ENCODE peak calls at places on chromosomes 4 and X, in four cellular contexts. M, W, U and A are unnamed samples.

GRCh38 chrX:57103489-57103888 is 17.9 kb downstream of the SPIN2B start:
- DNase-seq in M (no peak), U (no peak), W (no peak), A (no peak)

GRCh38 chrX:9184231-9184630 is 150.3 kb upstream of the FAM9B start:
- DNase-seq in U (no peak), M (no peak), W (no peak), A (no peak)

GRCh38 chrX:111652719-111653118 is 28.3 kb upstream of the ALG13 start:
- DNase-seq in M (no peak), U (no peak), W (peak; percentile 18), A (peak; percentile 4)

GRCh38 chr4:139469216-139469615 is 15.3 kb downstream of the RAB33B start:
- DNase-seq in M (peak; percentile 26), U (no peak), W (no peak), A (no peak)

GRCh38 chrX:150421816-150422215 is 58.7 kb downstream of the MAMLD1 start:
- DNase-seq in W (no peak), U (no peak), M (peak; percentile 29), A (no peak)

GRCh38 chrX:151789179-151789800 is 54.7 kb downstream of the CNGA2 start:
- DNase-seq in W (no peak), M (peak; percentile 45), U (no peak), A (no peak)

GRCh38 chrX:45266456-45266855 is 65.8 kb upstream of the DIPK2B start:
- DNase-seq in W (no peak), M (no peak), U (no peak), A (no peak)

GRCh38 chrX:45852884-45853283 is 652.2 kb upstream of the DIPK2B start:
- DNase-seq in U (no peak), M (no peak), W (peak; percentile 27), A (peak; percentile 37)

GRCh38 chrX:38036471-38036870 is 30.1 kb downstream of the SYTL5 start:
- DNase-seq in M (peak; percentile 6), W (no peak), U (no peak), A (no peak)

GRCh38 chrX:55489315-55490009 is at the start of gene USP51:
- DNase-seq in U (peak; percentile 77), M (peak; percentile 51), W (peak; percentile 70), A (peak; percentile 83)

GRCh38 chr4:40480291-40480690 is 145.2 kb downstream of the CHRNA9 start:
- DNase-seq in W (no peak), U (no peak), M (no peak), A (no peak)

GRCh38 chrX:78378476-78379115 is 51.2 kb upstream of the CYSLTR1 start:
- DNase-seq in W (no peak), M (no peak), U (no peak), A (no peak)

GRCh38 chr4:177778623-177779022 is 336.4 kb upstream of the AGA start:
- DNase-seq in U (no peak), W (no peak), M (no peak), A (no peak)

GRCh38 chrX:31209005-31209612 is 137.3 kb upstream of the FTHL17 start:
- DNase-seq in W (peak; percentile 68), M (peak; percentile 38), U (no peak), A (no peak)

GRCh38 chrX:15204130-15204751 is 65.6 kb downstream of the ASB9 start:
- DNase-seq in W (no peak), U (no peak), M (no peak), A (no peak)

GRCh38 chrX:45715787-45716186 is 515.1 kb upstream of the DIPK2B start:
- DNase-seq in U (no peak), M (peak; percentile 65), W (no peak), A (peak; percentile 0)

GRCh38 chr4:16916719-16917337 is 18.4 kb upstream of the LDB2 start:
- DNase-seq in W (peak; percentile 42), U (peak; percentile 89), M (no peak), A (peak; percentile 92)

GRCh38 chrX:13398073-13398823 is 78.4 kb upstream of the ATXN3L start:
- DNase-seq in M (peak; percentile 100), U (no peak), W (peak; percentile 95), A (peak; percentile 92)

GRCh38 chr4:141238196-141238595 is 17.5 kb downstream of the ZNF330 start:
- DNase-seq in W (no peak), M (no peak), U (no peak), A (no peak)

GRCh38 chrX:65586491-65586890 is 51.9 kb upstream of the LAS1L start:
- DNase-seq in W (no peak), M (peak; percentile 55), U (no peak), A (no peak)

GRCh38 chr4:186724048-186724860 is 598 bp upstream of the FAT1 start:
- DNase-seq in U (peak; percentile 83), W (peak; percentile 60), M (peak; percentile 49), A (peak; percentile 89)

GRCh38 chrX:112048707-112049106 is 33.9 kb downstream of the TRPC5 start:
- DNase-seq in U (peak; percentile 31), M (no peak), W (no peak), A (peak; percentile 25)

GRCh38 chr4:149823770-149824221 is 8.2 kb upstream of the IQCM start:
- DNase-seq in M (peak; percentile 74), U (no peak), W (peak; percentile 67), A (no peak)

GRCh38 chr4:8155048-8155447 is 3.6 kb downstream of the ABLIM2 start:
- DNase-seq in W (no peak), M (peak; percentile 33), U (no peak), A (no peak)

GRCh38 chr4:137125011-137125410 is 407.3 kb downstream of the PCDH18 start:
- DNase-seq in W (peak; percentile 62), M (peak; percentile 55), U (no peak), A (no peak)

GRCh38 chrX:45537936-45538335 is 337.3 kb upstream of the DIPK2B start:
- DNase-seq in M (no peak), W (no peak), U (no peak), A (no peak)

GRCh38 chr4:33737721-33738120 is 2506.6 kb downstream of the ARAP2 start:
- DNase-seq in W (no peak), U (no peak), M (no peak), A (no peak)

GRCh38 chr4:33739886-33740285 is 2504.4 kb downstream of the ARAP2 start:
- DNase-seq in W (peak; percentile 8), M (no peak), U (no peak), A (peak; percentile 21)
- H2BK120ac ChIP-seq in W (no peak overlapping the region), M (no peak overlapping the region), U (no peak overlapping the region), A (peak overlapping the region; percentile 38)

GRCh38 chr4:98516441-98517323 is 141.7 kb downstream of the TSPAN5 start:
- DNase-seq in W (peak; percentile 55), U (no peak), M (peak; percentile 27), A (no peak)
- H3K4me2 ChIP-seq in W (no peak overlapping the region), U (no peak overlapping the region), M (peak overlapping the region; percentile 86), A (no peak overlapping the region)

GRCh38 chr4:176610594-176610993 is 182.1 kb downstream of the VEGFC start:
- DNase-seq in M (no peak), W (no peak), U (no peak), A (no peak)

GRCh38 chr4:176611351-176611750 is 181.4 kb downstream of the VEGFC start:
- DNase-seq in U (no peak), W (no peak), M (peak; percentile 15), A (no peak)

GRCh38 chr4:176607807-176608206 is 184.9 kb downstream of the VEGFC start:
- DNase-seq in U (no peak), M (no peak), W (no peak), A (no peak)

DNA sequence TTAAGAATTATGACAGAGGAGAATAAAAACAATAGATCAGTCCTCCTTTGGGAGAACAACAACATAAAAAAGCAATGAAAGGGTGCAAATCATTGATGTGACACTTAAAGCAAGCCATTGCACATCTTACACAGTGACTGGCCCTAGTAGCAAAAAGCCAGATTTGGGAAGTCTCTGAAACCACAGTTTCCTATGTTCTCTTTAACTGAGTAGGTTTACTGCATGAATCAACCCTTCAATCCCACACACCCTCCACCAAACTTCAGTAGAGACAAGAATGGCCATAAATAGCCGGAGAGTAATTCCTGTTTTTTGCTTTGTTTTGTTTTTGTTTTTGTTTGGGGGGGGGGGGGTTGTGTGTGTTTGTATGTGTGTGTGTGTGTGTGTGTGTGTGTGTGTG is 180.8 kb downstream of the VEGFC start:
- DNase-seq in W (no peak), M (no peak), U (no peak), A (no peak)
- H2BK120ac ChIP-seq in W (no peak overlapping the region), M (no peak overlapping the region), U (no peak overlapping the region), A (no peak overlapping the region)

DNA sequence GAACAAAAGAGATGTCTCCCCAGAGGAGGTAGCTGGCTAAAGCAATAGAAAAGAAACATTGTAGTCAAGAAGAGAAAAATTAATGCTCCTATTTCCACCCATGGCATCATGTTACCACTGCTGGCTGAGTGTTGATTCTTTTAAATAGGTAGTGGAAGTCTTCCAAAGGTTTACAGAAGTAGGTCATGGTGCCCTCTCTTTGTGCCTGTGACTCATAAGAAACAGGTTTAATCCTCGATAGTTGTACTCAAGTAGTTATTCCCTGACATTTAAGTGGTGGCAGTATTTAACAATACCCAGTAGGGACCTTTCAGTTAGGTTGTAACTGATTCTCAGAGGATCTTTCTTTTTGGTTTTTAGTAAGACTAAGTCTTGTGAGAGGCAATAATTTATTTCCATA is 247.8 kb downstream of the TEX13A start:
- DNase-seq in W (no peak), U (no peak), M (no peak), A (no peak)
- H3K4me2 ChIP-seq in W (no peak overlapping the region), U (no peak overlapping the region), M (no peak overlapping the region), A (no peak overlapping the region)